ENCODE peak calls at places on chromosomes 11 and 22, in seven cellular contexts. One of them, this sample, is unnamed.
A peak's percentile ranks its signal among the peaks of the same experiment; 100 is the strongest.

GRCh38 chr11:70473873-70474690 is 75.8 kb downstream of the CTTN start:
- DNase-seq in AG04449: no peak
- DNase-seq in astrocyte of the spinal cord: no peak
- DNase-seq in foreskin fibroblast: no peak
- DNase-seq in bronchial epithelial cell: no peak
- DNase-seq in lower lobe of right lung: no peak
- DNase-seq in heart left ventricle: no peak
- DNase-seq in this sample: no peak

GRCh38 chr11:99614353-99614752 is 593.6 kb downstream of the CNTN5 start:
- DNase-seq in AG04449: no peak
- DNase-seq in astrocyte of the spinal cord: no peak
- DNase-seq in foreskin fibroblast: no peak
- DNase-seq in bronchial epithelial cell: no peak
- DNase-seq in lower lobe of right lung: no peak
- DNase-seq in heart left ventricle: no peak
- DNase-seq in this sample: no peak

GRCh38 chr11:130473056-130473794 is 24.8 kb downstream of the ADAMTS15 start:
- DNase-seq in AG04449: no peak
- DNase-seq in astrocyte of the spinal cord: no peak
- DNase-seq in foreskin fibroblast: no peak
- DNase-seq in bronchial epithelial cell: no peak
- DNase-seq in lower lobe of right lung: no peak
- DNase-seq in heart left ventricle: no peak
- DNase-seq in this sample: no peak

GRCh38 chr22:39530692-39531331 is 1.7 kb downstream of the RPS19BP1 start:
- DNase-seq in AG04449: no peak
- DNase-seq in astrocyte of the spinal cord: peak; percentile 36
- DNase-seq in foreskin fibroblast: peak; percentile 64
- DNase-seq in bronchial epithelial cell: peak; percentile 47
- DNase-seq in lower lobe of right lung: peak; percentile 38
- DNase-seq in heart left ventricle: no peak
- DNase-seq in this sample: peak; percentile 59

GRCh38 chr22:38203090-38203810 is 1.5 kb downstream of the MAFF start:
- DNase-seq in AG04449: no peak
- DNase-seq in astrocyte of the spinal cord: peak; percentile 34
- DNase-seq in foreskin fibroblast: peak; percentile 52
- DNase-seq in bronchial epithelial cell: peak; percentile 51
- DNase-seq in lower lobe of right lung: peak; percentile 85
- DNase-seq in heart left ventricle: no peak
- DNase-seq in this sample: peak; percentile 50

GRCh38 chr11:120066738-120067303 is 71.1 kb downstream of the TRIM29 start:
- DNase-seq in AG04449: no peak
- DNase-seq in astrocyte of the spinal cord: no peak
- DNase-seq in foreskin fibroblast: no peak
- DNase-seq in bronchial epithelial cell: no peak
- DNase-seq in lower lobe of right lung: no peak
- DNase-seq in heart left ventricle: no peak
- DNase-seq in this sample: no peak

GRCh38 chr11:107719557-107720304 is 7.9 kb upstream of the SLN start:
- DNase-seq in AG04449: no peak
- DNase-seq in astrocyte of the spinal cord: no peak
- DNase-seq in foreskin fibroblast: no peak
- DNase-seq in bronchial epithelial cell: peak; percentile 43
- DNase-seq in lower lobe of right lung: no peak
- DNase-seq in heart left ventricle: no peak
- DNase-seq in this sample: no peak

GRCh38 chr11:111459506-111460270 is 52.5 kb downstream of the BTG4 start:
- DNase-seq in AG04449: no peak
- DNase-seq in astrocyte of the spinal cord: no peak
- DNase-seq in foreskin fibroblast: no peak
- DNase-seq in bronchial epithelial cell: no peak
- DNase-seq in lower lobe of right lung: no peak
- DNase-seq in heart left ventricle: no peak
- DNase-seq in this sample: no peak

GRCh38 chr22:37032535-37033460 is 13.3 kb downstream of the MPST start:
- DNase-seq in AG04449: no peak
- DNase-seq in astrocyte of the spinal cord: peak; percentile 36
- DNase-seq in foreskin fibroblast: peak; percentile 50
- DNase-seq in bronchial epithelial cell: peak; percentile 93
- DNase-seq in lower lobe of right lung: peak; percentile 88
- DNase-seq in heart left ventricle: no peak
- DNase-seq in this sample: peak; percentile 93

GRCh38 chr11:108670381-108670930 is 5.6 kb downstream of the DDX10 start:
- DNase-seq in AG04449: no peak
- DNase-seq in astrocyte of the spinal cord: no peak
- DNase-seq in foreskin fibroblast: peak; percentile 62
- DNase-seq in bronchial epithelial cell: no peak
- DNase-seq in lower lobe of right lung: no peak
- DNase-seq in heart left ventricle: no peak
- DNase-seq in this sample: no peak

GRCh38 chr22:47357493-47357892 is 595.0 kb downstream of the TBC1D22A start:
- DNase-seq in AG04449: no peak
- DNase-seq in astrocyte of the spinal cord: no peak
- DNase-seq in foreskin fibroblast: no peak
- DNase-seq in bronchial epithelial cell: no peak
- DNase-seq in lower lobe of right lung: no peak
- DNase-seq in heart left ventricle: no peak
- DNase-seq in this sample: no peak

GRCh38 chr11:86303257-86303656 is 1.2 kb downstream of the HIKESHI start:
- DNase-seq in AG04449: no peak
- DNase-seq in astrocyte of the spinal cord: no peak
- DNase-seq in foreskin fibroblast: no peak
- DNase-seq in bronchial epithelial cell: no peak
- DNase-seq in lower lobe of right lung: no peak
- DNase-seq in heart left ventricle: no peak
- DNase-seq in this sample: no peak
- H3K4me3 ChIP-seq in AG04449: peak overlapping the region; percentile 86
- H3K4me3 ChIP-seq in astrocyte of the spinal cord: peak overlapping the region; percentile 75
- H3K4me3 ChIP-seq in foreskin fibroblast: peak overlapping the region; percentile 76
- H3K4me3 ChIP-seq in bronchial epithelial cell: peak overlapping the region; percentile 70
- H3K4me3 ChIP-seq in lower lobe of right lung: peak overlapping the region; percentile 70
- H3K4me3 ChIP-seq in heart left ventricle: peak overlapping the region; percentile 86
- H3K4me3 ChIP-seq in this sample: peak overlapping the region; percentile 89

DNA sequence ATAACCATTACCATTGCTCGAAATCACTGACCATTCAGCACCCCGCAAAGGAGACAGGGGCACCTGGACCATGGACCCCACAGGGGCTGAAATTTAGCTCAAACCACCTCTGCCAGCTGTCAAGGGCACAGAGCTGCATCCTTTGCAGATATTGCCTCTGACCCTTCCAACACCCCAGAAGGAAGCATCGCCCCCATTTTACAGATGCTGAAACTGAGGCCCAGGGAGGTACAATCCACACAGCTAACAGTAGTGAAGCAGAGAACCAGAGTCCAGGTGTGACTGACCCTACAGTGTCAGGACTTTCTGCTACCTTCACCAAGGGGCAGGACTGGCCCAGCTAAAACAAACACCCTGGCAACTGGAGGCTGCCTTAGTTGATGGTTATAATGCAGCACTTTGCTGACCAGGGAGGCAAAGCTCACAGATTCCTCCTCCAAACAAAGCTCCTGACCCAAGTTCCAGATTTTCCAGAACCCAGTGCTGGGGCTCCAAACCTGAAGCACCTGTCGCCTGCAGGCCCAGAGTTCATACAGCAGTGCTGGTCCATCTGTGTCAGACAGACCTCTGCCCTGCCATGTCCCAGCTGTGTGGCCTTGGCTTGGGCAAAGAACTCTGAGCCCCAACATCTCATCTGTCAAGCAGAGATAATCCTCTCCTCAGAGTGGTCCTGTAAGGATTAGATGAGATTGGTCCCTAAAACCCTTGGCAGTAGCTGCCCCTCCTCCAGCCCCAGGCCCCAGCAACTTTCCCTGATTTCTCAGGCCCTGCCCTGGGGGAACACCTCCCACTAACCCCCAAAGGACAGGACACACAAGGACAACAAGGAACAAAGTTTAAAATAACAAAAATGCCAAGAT is 15.2 kb upstream of the ARAP1 start:
- DNase-seq in AG04449: no peak
- DNase-seq in astrocyte of the spinal cord: no peak
- DNase-seq in foreskin fibroblast: no peak
- DNase-seq in bronchial epithelial cell: no peak
- DNase-seq in lower lobe of right lung: no peak
- DNase-seq in heart left ventricle: no peak
- DNase-seq in this sample: no peak
- H3K4me3 ChIP-seq in AG04449: no peak overlapping the region
- H3K4me3 ChIP-seq in astrocyte of the spinal cord: no peak overlapping the region
- H3K4me3 ChIP-seq in foreskin fibroblast: no peak overlapping the region
- H3K4me3 ChIP-seq in bronchial epithelial cell: no peak overlapping the region
- H3K4me3 ChIP-seq in lower lobe of right lung: no peak overlapping the region
- H3K4me3 ChIP-seq in heart left ventricle: no peak overlapping the region
- H3K4me3 ChIP-seq in this sample: no peak overlapping the region

DNA sequence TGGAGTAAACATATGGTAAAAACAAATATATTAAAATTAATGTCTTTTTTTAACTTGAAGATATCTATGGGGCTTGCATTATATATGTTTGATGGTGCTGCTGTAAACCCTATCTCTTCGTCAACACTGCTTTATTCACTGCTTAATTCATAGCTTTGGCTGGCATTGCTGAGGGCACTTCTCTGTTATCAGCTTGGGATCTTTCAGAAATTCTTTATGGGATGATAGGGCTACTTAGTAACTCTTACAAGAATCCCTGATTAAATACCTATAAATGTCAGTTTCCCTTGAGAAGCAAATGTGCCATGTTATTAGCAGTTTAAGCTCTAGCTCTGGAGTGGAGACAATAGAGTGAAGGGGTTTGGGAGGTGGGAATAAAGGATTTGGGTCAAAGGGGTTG is 112.3 kb downstream of the SWAP70 start:
- DNase-seq in AG04449: no peak
- DNase-seq in astrocyte of the spinal cord: no peak
- DNase-seq in foreskin fibroblast: no peak
- DNase-seq in bronchial epithelial cell: no peak
- DNase-seq in lower lobe of right lung: no peak
- DNase-seq in heart left ventricle: no peak
- DNase-seq in this sample: no peak
- H3K4me3 ChIP-seq in AG04449: peak overlapping the region; percentile 21
- H3K4me3 ChIP-seq in astrocyte of the spinal cord: no peak overlapping the region
- H3K4me3 ChIP-seq in foreskin fibroblast: peak overlapping the region; percentile 55
- H3K4me3 ChIP-seq in bronchial epithelial cell: no peak overlapping the region
- H3K4me3 ChIP-seq in lower lobe of right lung: no peak overlapping the region
- H3K4me3 ChIP-seq in heart left ventricle: no peak overlapping the region
- H3K4me3 ChIP-seq in this sample: no peak overlapping the region

GRCh38 chr11:3164138-3164539 is 971 bp downstream of the OSBPL5 start:
- DNase-seq in AG04449: no peak
- DNase-seq in astrocyte of the spinal cord: no peak
- DNase-seq in foreskin fibroblast: peak; percentile 36
- DNase-seq in bronchial epithelial cell: no peak
- DNase-seq in lower lobe of right lung: peak; percentile 47
- DNase-seq in heart left ventricle: peak; percentile 28
- DNase-seq in this sample: no peak

GRCh38 chr11:3166268-3167142 is 1.4 kb upstream of the OSBPL5 start:
- DNase-seq in AG04449: no peak
- DNase-seq in astrocyte of the spinal cord: no peak
- DNase-seq in foreskin fibroblast: no peak
- DNase-seq in bronchial epithelial cell: no peak
- DNase-seq in lower lobe of right lung: no peak
- DNase-seq in heart left ventricle: peak; percentile 26
- DNase-seq in this sample: no peak

GRCh38 chr11:3165916-3166267 is 782 bp upstream of the OSBPL5 start:
- DNase-seq in AG04449: no peak
- DNase-seq in astrocyte of the spinal cord: no peak
- DNase-seq in foreskin fibroblast: no peak
- DNase-seq in bronchial epithelial cell: no peak
- DNase-seq in lower lobe of right lung: peak; percentile 44
- DNase-seq in heart left ventricle: no peak
- DNase-seq in this sample: no peak

GRCh38 chr11:3164540-3165151 is 464 bp downstream of the OSBPL5 start:
- DNase-seq in AG04449: no peak
- DNase-seq in astrocyte of the spinal cord: no peak
- DNase-seq in foreskin fibroblast: no peak
- DNase-seq in bronchial epithelial cell: no peak
- DNase-seq in lower lobe of right lung: peak; percentile 52
- DNase-seq in heart left ventricle: peak; percentile 33
- DNase-seq in this sample: no peak

DNA sequence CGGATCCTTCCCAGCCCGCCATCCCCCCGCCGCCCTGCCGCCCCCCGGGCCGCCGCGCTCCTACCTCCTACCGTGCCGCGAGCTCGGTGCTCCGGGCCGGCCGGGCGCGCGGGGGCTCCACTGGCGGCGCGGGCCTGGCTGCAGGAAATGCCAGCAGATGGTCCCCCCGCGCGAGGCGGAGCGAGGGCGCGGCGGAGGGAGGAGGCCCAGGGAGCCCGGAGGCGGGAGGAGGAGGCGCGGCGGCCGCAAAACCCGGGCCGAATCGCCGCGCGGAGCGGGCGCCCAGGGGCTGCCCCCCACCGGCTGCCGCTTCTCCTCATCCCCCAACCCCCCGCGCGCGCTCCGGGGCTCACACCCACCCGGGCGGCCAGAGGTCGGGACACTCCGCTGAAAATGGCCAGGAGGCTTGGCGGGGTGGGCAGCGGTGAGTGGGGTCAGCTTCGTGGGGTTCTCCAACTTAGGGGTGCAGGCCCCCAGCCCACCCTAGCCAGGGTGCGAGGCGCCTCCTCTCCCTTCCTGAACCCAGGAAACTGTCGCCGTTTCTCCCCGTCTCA is at the start of gene OSBPL5:
- DNase-seq in AG04449: no peak
- DNase-seq in astrocyte of the spinal cord: peak; percentile 62
- DNase-seq in foreskin fibroblast: peak; percentile 93
- DNase-seq in bronchial epithelial cell: peak; percentile 26
- DNase-seq in lower lobe of right lung: peak; percentile 83
- DNase-seq in heart left ventricle: peak; percentile 85
- DNase-seq in this sample: peak; percentile 64
- H3K4me3 ChIP-seq in AG04449: peak within 1 kb of the TSS; percentile 80
- H3K4me3 ChIP-seq in astrocyte of the spinal cord: peak within 1 kb of the TSS; percentile 87
- H3K4me3 ChIP-seq in foreskin fibroblast: peak within 1 kb of the TSS; percentile 93
- H3K4me3 ChIP-seq in bronchial epithelial cell: peak within 1 kb of the TSS; percentile 52
- H3K4me3 ChIP-seq in lower lobe of right lung: peak within 1 kb of the TSS; percentile 84
- H3K4me3 ChIP-seq in heart left ventricle: peak within 1 kb of the TSS; percentile 93
- H3K4me3 ChIP-seq in this sample: peak within 1 kb of the TSS; percentile 84

GRCh38 chr11:69442807-69443137 is 38.7 kb upstream of the LINC01488 start:
- DNase-seq in AG04449: no peak
- DNase-seq in astrocyte of the spinal cord: peak; percentile 62
- DNase-seq in foreskin fibroblast: peak; percentile 85
- DNase-seq in bronchial epithelial cell: peak; percentile 61
- DNase-seq in lower lobe of right lung: peak; percentile 60
- DNase-seq in heart left ventricle: peak; percentile 60
- DNase-seq in this sample: no peak
- H3K4me3 ChIP-seq in AG04449: no peak overlapping the region
- H3K4me3 ChIP-seq in astrocyte of the spinal cord: no peak overlapping the region
- H3K4me3 ChIP-seq in foreskin fibroblast: peak overlapping the region; percentile 59
- H3K4me3 ChIP-seq in bronchial epithelial cell: no peak overlapping the region
- H3K4me3 ChIP-seq in lower lobe of right lung: peak overlapping the region; percentile 48
- H3K4me3 ChIP-seq in heart left ventricle: peak overlapping the region; percentile 54
- H3K4me3 ChIP-seq in this sample: no peak overlapping the region

GRCh38 chr22:29718949-29719893 is 582 bp upstream of the CABP7 start:
- DNase-seq in AG04449: no peak
- DNase-seq in astrocyte of the spinal cord: no peak
- DNase-seq in foreskin fibroblast: no peak
- DNase-seq in bronchial epithelial cell: no peak
- DNase-seq in lower lobe of right lung: no peak
- DNase-seq in heart left ventricle: no peak
- DNase-seq in this sample: no peak
- H3K4me3 ChIP-seq in AG04449: no peak overlapping the region
- H3K4me3 ChIP-seq in astrocyte of the spinal cord: no peak overlapping the region
- H3K4me3 ChIP-seq in foreskin fibroblast: no peak overlapping the region
- H3K4me3 ChIP-seq in bronchial epithelial cell: no peak overlapping the region
- H3K4me3 ChIP-seq in lower lobe of right lung: no peak overlapping the region
- H3K4me3 ChIP-seq in heart left ventricle: no peak overlapping the region
- H3K4me3 ChIP-seq in this sample: no peak overlapping the region

This sample was measured in fibroblast of pulmonary artery.